ENCODE peak calls at places on chromosomes 7 and 10, in six cellular contexts. One of them, this sample, is unnamed.

GRCh38 chr10:61197022-61197421 is 253.0 kb upstream of the RHOBTB1 start:
- DNase-seq in AG10803: no peak
- DNase-seq in uterus: no peak
- DNase-seq in HCT116: no peak
- DNase-seq in breast epithelium: no peak
- DNase-seq in stomach: no peak
- DNase-seq in this sample: no peak

GRCh38 chr7:45446195-45446944 is 127.8 kb upstream of the ADCY1 start:
- DNase-seq in HCT116: no peak
- DNase-seq in uterus: no peak
- DNase-seq in breast epithelium: no peak
- DNase-seq in AG10803: no peak
- DNase-seq in stomach: no peak
- DNase-seq in this sample: no peak

GRCh38 chr7:114419441-114420107 is 5.0 kb downstream of the FOXP2 start:
- DNase-seq in uterus: no peak
- DNase-seq in stomach: no peak
- DNase-seq in HCT116: no peak
- DNase-seq in breast epithelium: no peak
- DNase-seq in AG10803: no peak
- DNase-seq in this sample: no peak

GRCh38 chr10:9869777-9870176 is 1147.9 kb upstream of the CELF2 start:
- DNase-seq in stomach: no peak
- DNase-seq in breast epithelium: no peak
- DNase-seq in HCT116: no peak
- DNase-seq in AG10803: no peak
- DNase-seq in uterus: no peak
- DNase-seq in this sample: no peak

GRCh38 chr7:15685358-15686181 is 913 bp downstream of the MEOX2 start:
- DNase-seq in uterus: peak
- DNase-seq in AG10803: peak
- DNase-seq in HCT116: no peak
- DNase-seq in breast epithelium: no peak
- DNase-seq in stomach: no peak
- DNase-seq in this sample: no peak

GRCh38 chr10:132931258-132931657 is 11.1 kb downstream of the CFAP46 start:
- DNase-seq in stomach: no peak
- DNase-seq in uterus: no peak
- DNase-seq in AG10803: peak
- DNase-seq in HCT116: no peak
- DNase-seq in breast epithelium: no peak
- DNase-seq in this sample: peak

GRCh38 chr10:133324198-133324792 is 12.4 kb downstream of the CALY start:
- DNase-seq in HCT116: no peak
- DNase-seq in AG10803: peak
- DNase-seq in stomach: peak
- DNase-seq in breast epithelium: no peak
- DNase-seq in uterus: no peak
- DNase-seq in this sample: peak

GRCh38 chr10:74437822-74438221 is 286.8 kb downstream of the ADK start:
- DNase-seq in AG10803: peak
- DNase-seq in stomach: no peak
- DNase-seq in HCT116: peak
- DNase-seq in uterus: no peak
- DNase-seq in breast epithelium: no peak
- DNase-seq in this sample: no peak

GRCh38 chr10:14326581-14326980 is 4.1 kb downstream of the FRMD4A start:
- DNase-seq in breast epithelium: no peak
- DNase-seq in stomach: no peak
- DNase-seq in HCT116: no peak
- DNase-seq in AG10803: no peak
- DNase-seq in uterus: no peak
- DNase-seq in this sample: no peak

GRCh38 chr10:14330390-14331071 is at the start of gene FRMD4A:
- DNase-seq in stomach: no peak
- DNase-seq in AG10803: no peak
- DNase-seq in breast epithelium: no peak
- DNase-seq in uterus: no peak
- DNase-seq in HCT116: no peak
- DNase-seq in this sample: no peak

GRCh38 chr10:14327535-14327934 is 3.2 kb downstream of the FRMD4A start:
- DNase-seq in stomach: no peak
- DNase-seq in breast epithelium: no peak
- DNase-seq in HCT116: no peak
- DNase-seq in AG10803: no peak
- DNase-seq in uterus: no peak
- DNase-seq in this sample: no peak

GRCh38 chr10:14328881-14329280 is 1.8 kb downstream of the FRMD4A start:
- DNase-seq in stomach: no peak
- DNase-seq in AG10803: no peak
- DNase-seq in HCT116: no peak
- DNase-seq in breast epithelium: no peak
- DNase-seq in uterus: no peak
- DNase-seq in this sample: no peak

DNA sequence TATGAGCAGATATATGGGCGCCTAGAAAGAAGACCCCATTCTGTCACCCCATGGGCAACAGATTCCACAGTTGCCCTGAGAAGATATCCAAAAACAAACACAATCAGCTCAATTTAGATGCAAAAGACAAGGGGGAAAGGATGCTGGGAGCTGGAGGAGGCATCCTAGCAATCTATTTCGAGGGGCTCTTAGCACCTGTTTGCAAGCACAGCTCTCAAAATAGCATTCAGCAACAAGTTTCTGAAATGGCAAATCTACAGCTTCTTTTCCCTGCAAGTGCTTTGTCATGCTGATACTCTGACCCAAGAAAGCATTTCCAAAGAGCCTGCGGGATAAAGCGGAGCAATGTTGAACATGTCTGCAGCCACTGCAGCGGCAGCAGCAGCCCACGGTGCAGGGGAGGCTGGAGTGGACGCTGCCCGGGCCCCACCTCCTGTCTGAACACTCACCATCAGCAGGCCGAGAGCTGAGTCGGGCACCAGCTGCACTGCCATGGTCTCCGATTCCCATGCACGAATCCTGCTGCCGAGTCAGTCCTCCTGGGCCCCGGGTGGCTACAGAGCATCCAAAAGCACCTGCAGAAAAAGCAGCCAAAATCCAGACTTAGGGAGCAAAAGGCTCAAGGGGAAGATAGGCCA is 996 bp downstream of the FRMD4A start:
- DNase-seq in stomach: no peak
- DNase-seq in uterus: no peak
- DNase-seq in breast epithelium: no peak
- DNase-seq in AG10803: no peak
- DNase-seq in HCT116: no peak
- DNase-seq in this sample: no peak
- H3K4me3 ChIP-seq in stomach: no peak
- H3K4me3 ChIP-seq in uterus: no peak
- H3K4me3 ChIP-seq in breast epithelium: no peak
- H3K4me3 ChIP-seq in AG10803: no peak
- H3K4me3 ChIP-seq in HCT116: no peak
- H3K4me3 ChIP-seq in this sample: no peak

GRCh38 chr7:107207459-107207858 is 38.7 kb downstream of the HBP1 start:
- DNase-seq in AG10803: no peak
- DNase-seq in stomach: no peak
- DNase-seq in uterus: no peak
- DNase-seq in HCT116: no peak
- DNase-seq in breast epithelium: no peak
- DNase-seq in this sample: no peak
- H3K4me3 ChIP-seq in AG10803: no peak
- H3K4me3 ChIP-seq in stomach: no peak
- H3K4me3 ChIP-seq in uterus: no peak
- H3K4me3 ChIP-seq in HCT116: no peak
- H3K4me3 ChIP-seq in breast epithelium: no peak
- H3K4me3 ChIP-seq in this sample: no peak

DNA sequence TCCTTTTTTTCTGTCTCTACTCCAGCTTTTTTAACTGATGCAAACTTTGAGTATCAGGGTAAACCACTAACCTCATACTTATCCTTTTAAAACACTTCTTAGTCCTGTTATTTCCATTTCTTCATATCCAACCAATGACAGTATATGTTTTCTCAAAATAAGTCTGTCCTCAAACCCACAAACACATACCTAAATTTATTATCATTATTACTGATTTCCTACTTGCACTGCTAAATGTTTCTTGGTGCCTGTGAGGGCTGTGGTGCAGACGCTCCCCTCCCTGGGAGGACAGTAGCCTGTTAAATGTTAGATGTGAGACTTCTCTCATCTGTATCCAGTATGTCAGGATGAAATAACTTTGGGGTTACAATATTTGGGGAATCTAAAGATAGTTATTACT is 257.9 kb downstream of the KLF6 start:
- DNase-seq in breast epithelium: no peak
- DNase-seq in uterus: no peak
- DNase-seq in AG10803: peak
- DNase-seq in stomach: no peak
- DNase-seq in HCT116: no peak
- DNase-seq in this sample: no peak
- H3K4me3 ChIP-seq in breast epithelium: no peak
- H3K4me3 ChIP-seq in uterus: no peak
- H3K4me3 ChIP-seq in AG10803: no peak
- H3K4me3 ChIP-seq in stomach: no peak
- H3K4me3 ChIP-seq in HCT116: no peak
- H3K4me3 ChIP-seq in this sample: no peak

GRCh38 chr7:142870575-142871259 is 14.8 kb downstream of the TRPV6 start:
- DNase-seq in HCT116: no peak
- DNase-seq in AG10803: no peak
- DNase-seq in breast epithelium: peak
- DNase-seq in stomach: no peak
- DNase-seq in uterus: no peak
- DNase-seq in this sample: no peak

GRCh38 chr7:142868881-142869415 is 14.1 kb downstream of the EPHB6 start:
- DNase-seq in stomach: no peak
- DNase-seq in breast epithelium: no peak
- DNase-seq in AG10803: no peak
- DNase-seq in uterus: no peak
- DNase-seq in HCT116: no peak
- DNase-seq in this sample: no peak

GRCh38 chr7:142870147-142870559 is 15.3 kb downstream of the EPHB6 start:
- DNase-seq in breast epithelium: peak
- DNase-seq in stomach: no peak
- DNase-seq in HCT116: no peak
- DNase-seq in AG10803: no peak
- DNase-seq in uterus: no peak
- DNase-seq in this sample: no peak

GRCh38 chr7:142868188-142868811 is 13.4 kb downstream of the EPHB6 start:
- DNase-seq in HCT116: no peak
- DNase-seq in stomach: no peak
- DNase-seq in breast epithelium: no peak
- DNase-seq in uterus: no peak
- DNase-seq in AG10803: no peak
- DNase-seq in this sample: no peak

GRCh38 chr7:142869434-142869833 is 14.6 kb downstream of the EPHB6 start:
- DNase-seq in uterus: no peak
- DNase-seq in stomach: no peak
- DNase-seq in AG10803: no peak
- DNase-seq in HCT116: no peak
- DNase-seq in breast epithelium: no peak
- DNase-seq in this sample: no peak
- H3K4me3 ChIP-seq in uterus: no peak
- H3K4me3 ChIP-seq in stomach: no peak
- H3K4me3 ChIP-seq in AG10803: no peak
- H3K4me3 ChIP-seq in HCT116: no peak
- H3K4me3 ChIP-seq in breast epithelium: no peak
- H3K4me3 ChIP-seq in this sample: no peak

GRCh38 chr10:707456-707855 is 18.0 kb upstream of the DIP2C start:
- DNase-seq in HCT116: no peak
- DNase-seq in breast epithelium: no peak
- DNase-seq in AG10803: no peak
- DNase-seq in stomach: no peak
- DNase-seq in uterus: no peak
- DNase-seq in this sample: no peak

GRCh38 chr10:712575-712974 is 23.1 kb upstream of the DIP2C start:
- DNase-seq in breast epithelium: no peak
- DNase-seq in uterus: no peak
- DNase-seq in HCT116: no peak
- DNase-seq in AG10803: no peak
- DNase-seq in stomach: no peak
- DNase-seq in this sample: no peak

GRCh38 chr10:703118-703517 is 13.7 kb upstream of the DIP2C start:
- DNase-seq in breast epithelium: no peak
- DNase-seq in uterus: no peak
- DNase-seq in AG10803: no peak
- DNase-seq in HCT116: no peak
- DNase-seq in stomach: no peak
- DNase-seq in this sample: no peak

GRCh38 chr10:712089-712488 is 22.6 kb upstream of the DIP2C start:
- DNase-seq in uterus: no peak
- DNase-seq in breast epithelium: no peak
- DNase-seq in AG10803: no peak
- DNase-seq in stomach: no peak
- DNase-seq in HCT116: no peak
- DNase-seq in this sample: no peak

GRCh38 chr10:707861-708260 is 18.4 kb upstream of the DIP2C start:
- DNase-seq in uterus: no peak
- DNase-seq in breast epithelium: no peak
- DNase-seq in stomach: no peak
- DNase-seq in HCT116: no peak
- DNase-seq in AG10803: no peak
- DNase-seq in this sample: no peak
- H3K4me3 ChIP-seq in uterus: no peak
- H3K4me3 ChIP-seq in breast epithelium: no peak
- H3K4me3 ChIP-seq in stomach: no peak
- H3K4me3 ChIP-seq in HCT116: no peak
- H3K4me3 ChIP-seq in AG10803: no peak
- H3K4me3 ChIP-seq in this sample: no peak